ENCODE peak calls at places on chromosomes 5 and 9, in six cellular contexts. N is mammary epithelial cell, H is BJ, T is foreskin fibroblast, G is cardiac fibroblast, Q is stomach. F is an unnamed sample.

GRCh38 chr9:133379153-133380086 is 3.3 kb downstream of the STKLD1 start:
- DNase-seq in N (no peak), H (no peak), T (no peak), G (no peak), Q (no peak), F (no peak)

GRCh38 chr9:117088786-117089185 is 326.1 kb downstream of the ASTN2 start:
- DNase-seq in N (no peak), H (no peak), T (no peak), G (no peak), Q (no peak), F (no peak)

GRCh38 chr5:176416965-176417364 is 626 bp upstream of the CLTB start:
- DNase-seq in N (no peak), H (no peak), T (no peak), G (no peak), Q (no peak), F (no peak)

GRCh38 chr5:643351-643801 is 31.2 kb downstream of the CEP72 start:
- DNase-seq in N (no peak), H (no peak), T (no peak), G (no peak), Q (no peak), F (no peak)

GRCh38 chr5:179731791-179732411 is 721 bp upstream of the MAML1 start:
- DNase-seq in N (peak), H (peak), T (peak), G (peak), Q (no peak), F (peak)

GRCh38 chr5:143772621-143773020 is 39.3 kb upstream of the HMHB1 start:
- DNase-seq in N (no peak), H (no peak), T (no peak), G (no peak), Q (no peak), F (no peak)

GRCh38 chr5:157390179-157390923 is 69.7 kb upstream of the NIPAL4 start:
- DNase-seq in N (peak), H (peak), T (peak), G (peak), Q (peak), F (peak)

GRCh38 chr9:127255692-127256091 is 8.9 kb upstream of the GARNL3 start:
- DNase-seq in N (no peak), H (no peak), T (no peak), G (no peak), Q (no peak), F (no peak)

GRCh38 chr9:86842573-86842972 is 104.7 kb downstream of the GAS1 start:
- DNase-seq in N (no peak), H (no peak), T (no peak), G (no peak), Q (no peak), F (no peak)

GRCh38 chr9:110443146-110443877 is 105.6 kb upstream of the TXNDC8 start:
- DNase-seq in N (peak), H (peak), T (peak), G (peak), Q (no peak), F (no peak)

GRCh38 chr9:69342769-69343168 is 17.8 kb downstream of the ENTREP1 start:
- DNase-seq in N (peak), H (no peak), T (no peak), G (no peak), Q (no peak), F (no peak)

GRCh38 chr5:148875205-148875875 is 48.9 kb downstream of the ADRB2 start:
- DNase-seq in N (no peak), H (no peak), T (no peak), G (peak), Q (no peak), F (no peak)

GRCh38 chr9:107819772-107820171 is 330.2 kb upstream of the KLF4 start:
- DNase-seq in N (no peak), H (no peak), T (no peak), G (no peak), Q (peak), F (no peak)

GRCh38 chr5:125486634-125487033 is 740.2 kb upstream of the ZNF608 start:
- DNase-seq in N (peak), H (no peak), T (peak), G (peak), Q (no peak), F (no peak)

GRCh38 chr5:60505373-60505772 is 194.6 kb downstream of the DEPDC1B start:
- DNase-seq in N (no peak), H (no peak), T (no peak), G (no peak), Q (no peak), F (no peak)

GRCh38 chr5:1879292-1880263 is 3.1 kb downstream of the IRX4 start:
- DNase-seq in N (no peak), H (no peak), T (no peak), G (no peak), Q (no peak), F (no peak)

GRCh38 chr5:152542741-152543140 is 137.7 kb upstream of the NMUR2 start:
- DNase-seq in N (peak), H (no peak), T (peak), G (peak), Q (no peak), F (no peak)

GRCh38 chr9:93958121-93958874 is 3.1 kb upstream of the BARX1 start:
- DNase-seq in N (no peak), H (no peak), T (no peak), G (no peak), Q (no peak), F (no peak)

GRCh38 chr9:133102190-133103021 is 18.6 kb downstream of the RALGDS start:
- DNase-seq in N (no peak), H (no peak), T (no peak), G (no peak), Q (peak), F (no peak)

GRCh38 chr9:94929373-94929764 is 202.9 kb downstream of the AOPEP start:
- DNase-seq in N (no peak), H (no peak), T (no peak), G (peak), Q (no peak), F (no peak)

GRCh38 chr5:180330810-180331646 is 22.1 kb downstream of the GFPT2 start:
- DNase-seq in N (peak), H (peak), T (peak), G (peak), Q (peak), F (no peak)

GRCh38 chr5:131814990-131815389 is 18.2 kb upstream of the FNIP1 start:
- DNase-seq in N (peak), H (peak), T (peak), G (peak), Q (no peak), F (peak)

GRCh38 chr9:116476935-116477381 is 210.1 kb upstream of the TRIM32 start:
- DNase-seq in N (no peak), H (no peak), T (no peak), G (peak), Q (no peak), F (no peak)

GRCh38 chr5:146681586-146681945 is 165.6 kb upstream of the GPR151 start:
- DNase-seq in N (no peak), H (no peak), T (no peak), G (no peak), Q (no peak), F (no peak)

GRCh38 chr9:121997791-121998190 is 95.3 kb downstream of the TTLL11 start:
- DNase-seq in N (no peak), H (no peak), T (peak), G (peak), Q (no peak), F (no peak)

GRCh38 chr5:142886211-142886610 is 116.0 kb downstream of the ARHGAP26 start:
- DNase-seq in N (no peak), H (no peak), T (no peak), G (no peak), Q (no peak), F (no peak)

GRCh38 chr5:93581738-93582414 is 857 bp upstream of the NR2F1-AS1 start:
- DNase-seq in N (peak), H (no peak), T (peak), G (peak), Q (no peak), F (no peak)

GRCh38 chr9:19271081-19271480 is 40.6 kb downstream of the DENND4C start:
- DNase-seq in N (no peak), H (no peak), T (peak), G (peak), Q (no peak), F (no peak)

GRCh38 chr5:45385321-45386058 is 310.7 kb downstream of the HCN1 start:
- DNase-seq in N (no peak), H (peak), T (peak), G (peak), Q (no peak), F (peak)

GRCh38 chr9:132144708-132145365 is 17.0 kb upstream of the NTNG2 start:
- DNase-seq in N (peak), H (no peak), T (no peak), G (peak), Q (no peak), F (no peak)

GRCh38 chr9:123548749-123549545 is 192.9 kb downstream of the CRB2 start:
- DNase-seq in N (no peak), H (no peak), T (no peak), G (peak), Q (no peak), F (no peak)

GRCh38 chr9:126854734-126855133 is 5.7 kb upstream of the ZBTB34 start:
- DNase-seq in N (no peak), H (no peak), T (no peak), G (no peak), Q (no peak), F (no peak)

GRCh38 chr5:135891804-135892203 is 3.8 kb downstream of the IL9 start:
- DNase-seq in N (no peak), H (no peak), T (no peak), G (no peak), Q (no peak), F (no peak)

GRCh38 chr5:59107692-59108091 is 524.8 kb downstream of the RAB3C start:
- DNase-seq in N (peak), H (no peak), T (no peak), G (peak), Q (peak), F (no peak)

GRCh38 chr9:35758475-35759050 is 4.5 kb upstream of the MSMP start:
- DNase-seq in N (no peak), H (no peak), T (no peak), G (peak), Q (no peak), F (no peak)

GRCh38 chr5:153756540-153756939 is 266.1 kb downstream of the GRIA1 start:
- DNase-seq in N (peak), H (no peak), T (no peak), G (peak), Q (no peak), F (no peak)

GRCh38 chr5:150508828-150509227 is 897 bp downstream of the NDST1 start:
- DNase-seq in N (no peak), H (no peak), T (no peak), G (no peak), Q (no peak), F (no peak)

GRCh38 chr5:80141147-80141671 is 106.1 kb downstream of the THBS4 start:
- DNase-seq in N (no peak), H (peak), T (peak), G (peak), Q (peak), F (peak)

GRCh38 chr5:16776611-16777251 is 159.4 kb downstream of the MYO10 start:
- DNase-seq in N (no peak), H (no peak), T (no peak), G (peak), Q (no peak), F (no peak)
- TF ChIP-seq CTCF in N (no peak), H (peak), T (peak), G (no peak), Q (no peak), F (peak)

DNA sequence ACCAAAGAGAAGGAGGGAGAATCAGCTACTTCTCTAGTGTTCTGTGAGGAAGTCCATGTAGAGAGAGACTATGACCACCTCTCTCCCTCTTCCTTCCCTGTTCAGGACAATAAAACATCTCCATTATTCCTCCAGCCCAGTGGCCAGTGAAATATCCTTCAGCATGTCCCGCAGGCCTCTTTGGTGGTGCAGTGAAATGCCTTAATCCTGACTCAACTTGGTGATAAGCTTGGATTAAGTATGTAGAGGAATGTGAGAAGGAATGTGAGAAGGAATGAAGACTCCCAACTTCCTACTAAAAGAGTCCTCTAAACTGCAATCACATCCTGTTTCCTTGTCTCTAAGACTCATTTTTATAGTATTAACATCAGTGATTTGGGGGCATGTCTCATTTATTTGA is 167.3 kb downstream of the TRPM3 start:
- DNase-seq in N (peak), H (peak), T (peak), G (peak), Q (no peak), F (peak)
- H3K4me3 ChIP-seq in N (no peak), H (no peak), T (no peak), G (no peak), Q (no peak), F (no peak)

GRCh38 chr5:66722653-66723052 is 126.5 kb downstream of the MAST4 start:
- DNase-seq in N (no peak), H (no peak), T (no peak), G (no peak), Q (no peak), F (no peak)

GRCh38 chr5:66727630-66728029 is 131.4 kb downstream of the MAST4 start:
- DNase-seq in N (no peak), H (no peak), T (no peak), G (no peak), Q (no peak), F (no peak)

GRCh38 chr5:66720776-66721175 is 124.6 kb downstream of the MAST4 start:
- DNase-seq in N (no peak), H (no peak), T (no peak), G (no peak), Q (no peak), F (no peak)

GRCh38 chr5:66724336-66724735 is 128.1 kb downstream of the MAST4 start:
- DNase-seq in N (no peak), H (no peak), T (no peak), G (no peak), Q (no peak), F (no peak)

GRCh38 chr5:66724740-66725139 is 128.5 kb downstream of the MAST4 start:
- DNase-seq in N (no peak), H (no peak), T (no peak), G (no peak), Q (no peak), F (no peak)
- TF ChIP-seq CTCF in N (peak), H (peak), T (peak), G (peak), Q (no peak), F (peak)

GRCh38 chr9:134661791-134662142 is 20.2 kb downstream of the COL5A1 start:
- DNase-seq in N (peak), H (no peak), T (peak), G (no peak), Q (no peak), F (peak)
- H3K4me3 ChIP-seq in N (no peak), H (no peak), T (no peak), G (no peak), Q (no peak), F (peak)

GRCh38 chr9:109441296-109441695 is 56.8 kb downstream of the PTPN3 start:
- DNase-seq in N (no peak), H (no peak), T (no peak), G (no peak), Q (no peak), F (no peak)
- TF ChIP-seq CTCF in N (peak), H (peak), T (no peak), G (peak), Q (no peak), F (peak)

GRCh38 chr9:38047301-38048251 is 21.5 kb downstream of the SHB start:
- DNase-seq in N (peak), H (no peak), T (peak), G (peak), Q (peak), F (peak)

GRCh38 chr9:38044706-38045105 is 24.3 kb downstream of the SHB start:
- DNase-seq in N (no peak), H (no peak), T (no peak), G (no peak), Q (no peak), F (no peak)

GRCh38 chr9:38052147-38052546 is 16.9 kb downstream of the SHB start:
- DNase-seq in N (no peak), H (no peak), T (no peak), G (no peak), Q (no peak), F (no peak)

GRCh38 chr9:38046669-38047300 is 22.2 kb downstream of the SHB start:
- DNase-seq in N (peak), H (no peak), T (no peak), G (peak), Q (peak), F (no peak)

GRCh38 chr9:38048319-38048969 is 20.6 kb downstream of the SHB start:
- DNase-seq in N (peak), H (no peak), T (no peak), G (peak), Q (no peak), F (no peak)
- H3K4me3 ChIP-seq in N (no peak), H (no peak), T (no peak), G (no peak), Q (no peak), F (no peak)

DNA sequence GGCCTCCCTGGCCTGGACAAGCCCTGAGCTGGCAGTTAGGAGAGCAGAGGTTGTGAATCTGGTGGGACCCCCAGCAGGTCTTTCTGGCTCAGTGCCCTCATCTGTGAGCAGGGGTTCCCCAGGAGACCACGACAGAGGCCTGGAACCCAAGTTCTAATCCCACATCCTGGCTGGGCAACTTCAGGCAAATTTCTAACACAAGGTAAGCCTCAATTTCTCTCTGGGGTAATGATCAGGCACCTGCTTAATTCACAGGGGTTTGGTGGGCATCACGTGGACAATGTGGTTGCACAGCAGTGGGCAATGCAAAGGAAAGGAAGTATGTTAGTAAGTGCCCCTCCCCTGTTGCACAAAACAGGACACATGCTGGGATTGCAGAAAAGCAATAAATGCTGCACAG is 1.9 kb upstream of the KCNIP1 start:
- DNase-seq in N (no peak), H (no peak), T (no peak), G (no peak), Q (no peak), F (no peak)
- TF ChIP-seq CTCF in N (no peak), H (no peak), T (no peak), G (no peak), Q (no peak), F (no peak)

GRCh38 chr9:15328946-15329345 is 21.9 kb upstream of the TTC39B start:
- DNase-seq in N (no peak), H (no peak), T (no peak), G (no peak), Q (no peak), F (no peak)

GRCh38 chr9:15332939-15333338 is 25.9 kb upstream of the TTC39B start:
- DNase-seq in N (no peak), H (no peak), T (no peak), G (no peak), Q (no peak), F (no peak)

GRCh38 chr9:15333376-15333881 is 26.4 kb upstream of the TTC39B start:
- DNase-seq in N (no peak), H (no peak), T (no peak), G (no peak), Q (no peak), F (no peak)

DNA sequence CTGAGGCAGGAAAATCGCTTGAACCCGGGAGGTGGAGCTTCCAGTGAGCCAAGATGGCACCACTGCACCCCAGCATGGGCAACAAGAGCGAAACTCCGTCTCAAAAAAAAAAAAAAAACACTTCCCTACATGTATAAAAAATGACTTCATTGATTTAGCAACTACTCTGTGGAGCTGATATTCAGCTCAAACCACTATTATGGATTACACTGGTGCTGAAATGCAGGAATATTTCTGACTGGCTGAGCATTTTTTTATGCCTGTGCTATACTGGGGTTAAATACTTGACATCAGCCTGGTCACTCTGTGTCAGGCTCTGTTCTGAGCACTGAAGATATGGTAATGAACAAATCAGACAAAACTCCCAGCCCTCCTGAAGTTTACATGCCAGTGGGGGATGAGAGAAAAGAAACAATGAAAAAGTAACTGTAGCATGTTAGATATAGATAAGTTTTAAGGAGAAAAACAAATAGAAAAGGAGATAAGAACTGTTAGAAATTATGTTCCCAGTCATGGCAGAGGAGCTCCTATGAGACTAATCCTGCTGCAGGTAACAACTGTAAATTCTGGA is 22.6 kb upstream of the TTC39B start:
- DNase-seq in N (no peak), H (no peak), T (no peak), G (no peak), Q (no peak), F (no peak)
- H3K4me3 ChIP-seq in N (no peak), H (no peak), T (no peak), G (no peak), Q (peak), F (no peak)

GRCh38 chr5:65825388-65826328 is 100.7 kb upstream of the ERBIN start:
- DNase-seq in N (no peak), H (no peak), T (no peak), G (no peak), Q (no peak), F (no peak)

GRCh38 chr5:65831276-65831675 is 95.1 kb upstream of the ERBIN start:
- DNase-seq in N (no peak), H (no peak), T (no peak), G (no peak), Q (no peak), F (no peak)

GRCh38 chr5:65830856-65831255 is 95.5 kb upstream of the ERBIN start:
- DNase-seq in N (no peak), H (no peak), T (no peak), G (no peak), Q (no peak), F (no peak)

GRCh38 chr5:65828022-65828421 is 98.4 kb upstream of the ERBIN start:
- DNase-seq in N (no peak), H (no peak), T (no peak), G (no peak), Q (no peak), F (no peak)

GRCh38 chr5:65828507-65828906 is 97.9 kb upstream of the ERBIN start:
- DNase-seq in N (no peak), H (peak), T (peak), G (peak), Q (no peak), F (peak)
- TF ChIP-seq CTCF in N (no peak), H (no peak), T (no peak), G (no peak), Q (no peak), F (no peak)

GRCh38 chr5:178576591-178577351 is 13.4 kb downstream of the COL23A1 start:
- DNase-seq in N (no peak), H (no peak), T (no peak), G (no peak), Q (no peak), F (no peak)
- H3K4me3 ChIP-seq in N (no peak), H (no peak), T (no peak), G (no peak), Q (peak), F (no peak)

F was measured in HFF-Myc.